ENCODE peak calls at places on chromosomes 13 and 19, in seven cellular contexts. R, M, A, G, E, S and Q are unnamed samples.

GRCh38 chr19:17575871-17576757 is 20.7 kb downstream of the COLGALT1 start:
- DNase-seq in G (no peak), S (no peak), M (no peak), R (no peak), A (no peak), E (no peak), Q (no peak)

GRCh38 chr13:20498129-20498528 is 27.5 kb downstream of the CRYL1 start:
- DNase-seq in S (no peak), R (no peak), A (no peak), E (no peak), G (no peak), M (no peak), Q (no peak)

GRCh38 chr19:1271528-1272422 is 2.6 kb downstream of the CIRBP start:
- DNase-seq in G (no peak), A (no peak), E (no peak), M (no peak), S (no peak), R (no peak), Q (no peak)

GRCh38 chr13:91922969-91923592 is 524.7 kb downstream of the GPC5 start:
- DNase-seq in E (no peak), R (no peak), G (no peak), S (no peak), M (no peak), A (no peak), Q (no peak)

GRCh38 chr13:44903596-44903995 is 85.7 kb downstream of the NUFIP1 start:
- DNase-seq in R (no peak), A (peak; percentile 90), G (peak; percentile 91), S (peak; percentile 93), E (no peak), M (peak; percentile 95), Q (no peak)

GRCh38 chr19:15618321-15618720 is 3.3 kb downstream of the CYP4F8 start:
- DNase-seq in M (no peak), R (no peak), G (no peak), A (no peak), S (no peak), E (no peak), Q (no peak)

GRCh38 chr19:49180659-49181058 is 23.1 kb downstream of the TRPM4 start:
- DNase-seq in A (no peak), M (no peak), E (no peak), S (no peak), R (no peak), G (no peak), Q (no peak)

GRCh38 chr19:36420961-36421748 is 2.7 kb upstream of the ZFP82 start:
- DNase-seq in G (peak; percentile 73), S (no peak), E (no peak), A (peak; percentile 55), R (no peak), M (peak; percentile 28), Q (no peak)

GRCh38 chr19:9945319-9945966 is 9.1 kb upstream of the OLFM2 start:
- DNase-seq in S (peak; percentile 100), A (peak; percentile 99), M (peak; percentile 99), R (no peak), E (no peak), G (peak; percentile 96), Q (no peak)

GRCh38 chr13:66001136-66001535 is 1229.0 kb downstream of the PCDH9 start:
- DNase-seq in E (no peak), G (no peak), M (no peak), A (no peak), S (no peak), R (no peak), Q (no peak)

GRCh38 chr19:56840452-56841193 is at the start of the genes PEG3 and ZIM2:
- DNase-seq in A (no peak), R (no peak), G (no peak), E (no peak), S (no peak), M (no peak), Q (no peak)

GRCh38 chr13:29771247-29771646 is 79.2 kb downstream of the UBL3 start:
- DNase-seq in M (peak; percentile 70), E (no peak), A (peak; percentile 68), S (no peak), R (no peak), G (peak; percentile 43), Q (no peak)

GRCh38 chr19:6084821-6085220 is 25.5 kb downstream of the RFX2 start:
- DNase-seq in M (no peak), R (no peak), G (no peak), S (no peak), E (no peak), A (no peak), Q (no peak)

GRCh38 chr13:29924951-29925350 is 74.5 kb upstream of the UBL3 start:
- DNase-seq in M (peak; percentile 11), S (no peak), A (no peak), R (no peak), E (no peak), G (no peak), Q (no peak)

GRCh38 chr19:30305346-30306060 is 66.7 kb upstream of the ZNF536 start:
- DNase-seq in E (no peak), S (no peak), G (no peak), R (no peak), M (no peak), A (no peak), Q (no peak)

GRCh38 chr19:11814707-11815050 is 606 bp downstream of the ZNF440 start:
- DNase-seq in S (no peak), G (peak; percentile 51), M (peak; percentile 47), E (no peak), A (peak; percentile 47), R (no peak), Q (no peak)

GRCh38 chr13:59734393-59734792 is 429.3 kb downstream of the DIAPH3 start:
- DNase-seq in G (no peak), E (no peak), R (no peak), M (no peak), A (no peak), S (no peak), Q (no peak)

GRCh38 chr19:43504426-43505185 is at the start of gene PHLDB3:
- DNase-seq in A (no peak), E (peak; percentile 40), G (peak; percentile 27), R (no peak), S (no peak), M (no peak), Q (no peak)

GRCh38 chr19:1992759-1993260 is 22.7 kb downstream of the BTBD2 start:
- DNase-seq in M (no peak), R (peak; percentile 24), S (no peak), E (no peak), G (no peak), A (peak; percentile 15), Q (no peak)

GRCh38 chr19:48784527-48784926 is 26.3 kb downstream of the BCAT2 start:
- DNase-seq in E (no peak), R (no peak), A (no peak), M (peak; percentile 37), G (no peak), S (no peak), Q (no peak)

GRCh38 chr19:16370671-16371391 is 46.2 kb downstream of the KLF2 start:
- DNase-seq in R (no peak), G (no peak), A (no peak), E (no peak), S (no peak), M (no peak), Q (no peak)

GRCh38 chr13:94595006-94595942 is 678 bp downstream of the TGDS start:
- DNase-seq in S (no peak), G (peak; percentile 32), R (peak; percentile 20), E (no peak), M (peak; percentile 28), A (peak; percentile 42), Q (peak; percentile 4)

GRCh38 chr19:38429055-38429810 is 3.2 kb upstream of the RASGRP4 start:
- DNase-seq in R (peak; percentile 37), A (no peak), E (no peak), M (no peak), S (no peak), G (no peak), Q (no peak)

GRCh38 chr19:53621885-53622710 is 9.7 kb upstream of the DPRX start:
- DNase-seq in R (no peak), M (no peak), E (no peak), A (no peak), G (peak; percentile 51), S (no peak), Q (no peak)

GRCh38 chr13:76993021-76993420 is 1.1 kb downstream of the CLN5 start:
- DNase-seq in E (no peak), R (no peak), A (peak; percentile 49), G (peak; percentile 32), M (peak; percentile 29), S (no peak), Q (no peak)

GRCh38 chr19:57473646-57474045 is 3.7 kb downstream of the ZNF772 start:
- DNase-seq in G (peak; percentile 11), R (no peak), E (no peak), S (no peak), A (peak; percentile 25), M (peak; percentile 8), Q (no peak)

GRCh38 chr19:34306213-34306661 is 51.9 kb downstream of the GARRE1 start:
- DNase-seq in A (no peak), M (no peak), G (no peak), R (no peak), S (no peak), E (no peak), Q (no peak)

GRCh38 chr13:98026457-98026857 is 73.0 kb downstream of the IPO5 start:
- DNase-seq in A (peak; percentile 65), S (peak; percentile 36), E (no peak), M (no peak), R (no peak), G (peak; percentile 21), Q (peak; percentile 26)

GRCh38 chr13:20231839-20232555 is at the start of gene GJB6:
- DNase-seq in A (no peak), E (peak; percentile 7), G (no peak), R (no peak), S (no peak), M (no peak), Q (no peak)

GRCh38 chr19:50510700-50511068 is 307 bp downstream of the JOSD2 start:
- DNase-seq in A (peak; percentile 17), R (no peak), E (peak; percentile 93), S (no peak), G (no peak), M (peak; percentile 8), Q (no peak)

GRCh38 chr13:31982540-31982939 is 49.0 kb upstream of the FRY start:
- DNase-seq in S (peak; percentile 98), R (no peak), A (peak; percentile 98), E (peak; percentile 46), M (peak; percentile 76), G (peak; percentile 99), Q (no peak)

GRCh38 chr19:1566392-1567115 is 1.6 kb downstream of the MEX3D start:
- DNase-seq in A (peak; percentile 84), G (peak; percentile 85), S (peak; percentile 59), R (no peak), M (peak; percentile 79), E (peak; percentile 33), Q (peak; percentile 67)

GRCh38 chr13:105908581-105908980 is 626.9 kb downstream of the EFNB2 start:
- DNase-seq in E (no peak), A (no peak), R (no peak), M (no peak), S (no peak), G (no peak), Q (no peak)

GRCh38 chr19:49685845-49686332 is 3.5 kb upstream of the ADM5 start:
- DNase-seq in E (no peak), G (no peak), S (no peak), M (no peak), A (no peak), R (no peak), Q (no peak)

GRCh38 chr13:104614746-104615145 is 1548.5 kb upstream of the SLC10A2 start:
- DNase-seq in R (no peak), A (no peak), E (no peak), G (no peak), M (no peak), S (no peak), Q (no peak)

GRCh38 chr19:6464070-6464873 is at the start of gene CRB3:
- DNase-seq in A (no peak), M (no peak), S (no peak), R (no peak), G (no peak), E (peak; percentile 90), Q (no peak)

GRCh38 chr13:114047358-114047881 is 73.5 kb upstream of the C13orf46 start:
- DNase-seq in G (peak; percentile 80), R (no peak), A (no peak), E (peak; percentile 29), M (no peak), S (no peak), Q (no peak)